ENCODE peak calls at places on chromosomes 1 and 21, in seven cellular contexts. One of them, this sample, is unnamed.

GRCh38 chr21:45080639-45081414 is 6.4 kb downstream of the ADARB1 start:
- DNase-seq in T-cell: no peak
- DNase-seq in amygdala: no peak
- DNase-seq in type B pancreatic cell: no peak
- DNase-seq in mesenteric fat pad: no peak
- DNase-seq in NCI-H69: no peak
- DNase-seq in Right ventricle myocardium inferior: no peak
- DNase-seq in this sample: no peak

GRCh38 chr1:101004061-101004460 is 21.5 kb downstream of the DPH5 start:
- DNase-seq in T-cell: no peak
- DNase-seq in amygdala: no peak
- DNase-seq in type B pancreatic cell: no peak
- DNase-seq in mesenteric fat pad: no peak
- DNase-seq in NCI-H69: peak
- DNase-seq in Right ventricle myocardium inferior: no peak
- DNase-seq in this sample: no peak

GRCh38 chr1:208149776-208150514 is 94.2 kb downstream of the PLXNA2 start:
- DNase-seq in T-cell: no peak
- DNase-seq in amygdala: no peak
- DNase-seq in type B pancreatic cell: no peak
- DNase-seq in mesenteric fat pad: no peak
- DNase-seq in NCI-H69: peak
- DNase-seq in Right ventricle myocardium inferior: no peak
- DNase-seq in this sample: no peak

GRCh38 chr1:113899101-113899500 is 5.5 kb downstream of the AP4B1 start:
- DNase-seq in T-cell: no peak
- DNase-seq in amygdala: no peak
- DNase-seq in type B pancreatic cell: no peak
- DNase-seq in mesenteric fat pad: no peak
- DNase-seq in NCI-H69: no peak
- DNase-seq in Right ventricle myocardium inferior: no peak
- DNase-seq in this sample: no peak

GRCh38 chr1:91851130-91852010 is 34.6 kb downstream of the TGFBR3 start:
- DNase-seq in T-cell: no peak
- DNase-seq in amygdala: no peak
- DNase-seq in type B pancreatic cell: no peak
- DNase-seq in mesenteric fat pad: peak
- DNase-seq in NCI-H69: peak
- DNase-seq in Right ventricle myocardium inferior: peak
- DNase-seq in this sample: peak

GRCh38 chr1:14039894-14040430 is 340.0 kb downstream of the PRDM2 start:
- DNase-seq in T-cell: no peak
- DNase-seq in amygdala: no peak
- DNase-seq in type B pancreatic cell: no peak
- DNase-seq in mesenteric fat pad: no peak
- DNase-seq in NCI-H69: no peak
- DNase-seq in Right ventricle myocardium inferior: no peak
- DNase-seq in this sample: no peak

GRCh38 chr1:246139745-246140182 is 367.3 kb downstream of the SMYD3 start:
- DNase-seq in T-cell: no peak
- DNase-seq in amygdala: no peak
- DNase-seq in type B pancreatic cell: no peak
- DNase-seq in mesenteric fat pad: no peak
- DNase-seq in NCI-H69: no peak
- DNase-seq in Right ventricle myocardium inferior: no peak
- DNase-seq in this sample: no peak

GRCh38 chr1:24154215-24154614 is 11.3 kb upstream of the IL22RA1 start:
- DNase-seq in T-cell: no peak
- DNase-seq in amygdala: no peak
- DNase-seq in type B pancreatic cell: peak
- DNase-seq in mesenteric fat pad: peak
- DNase-seq in NCI-H69: peak
- DNase-seq in Right ventricle myocardium inferior: no peak
- DNase-seq in this sample: no peak

GRCh38 chr1:27133990-27134389 is 20.9 kb downstream of the SLC9A1 start:
- DNase-seq in T-cell: no peak
- DNase-seq in amygdala: no peak
- DNase-seq in type B pancreatic cell: no peak
- DNase-seq in mesenteric fat pad: no peak
- DNase-seq in NCI-H69: no peak
- DNase-seq in Right ventricle myocardium inferior: no peak
- DNase-seq in this sample: no peak

GRCh38 chr1:79599257-79599656 is 592.7 kb upstream of the ADGRL4 start:
- DNase-seq in T-cell: no peak
- DNase-seq in amygdala: no peak
- DNase-seq in type B pancreatic cell: no peak
- DNase-seq in mesenteric fat pad: no peak
- DNase-seq in NCI-H69: no peak
- DNase-seq in Right ventricle myocardium inferior: no peak
- DNase-seq in this sample: no peak

GRCh38 chr21:30448514-30448913 is 8.4 kb downstream of the KRTAP15-1 start:
- DNase-seq in T-cell: no peak
- DNase-seq in amygdala: no peak
- DNase-seq in type B pancreatic cell: no peak
- DNase-seq in mesenteric fat pad: no peak
- DNase-seq in NCI-H69: peak
- DNase-seq in Right ventricle myocardium inferior: no peak
- DNase-seq in this sample: no peak

GRCh38 chr1:214281902-214282695 is 1.1 kb downstream of the SMYD2 start:
- DNase-seq in T-cell: no peak
- DNase-seq in amygdala: no peak
- DNase-seq in type B pancreatic cell: no peak
- DNase-seq in mesenteric fat pad: no peak
- DNase-seq in NCI-H69: peak
- DNase-seq in Right ventricle myocardium inferior: no peak
- DNase-seq in this sample: no peak

GRCh38 chr1:154743536-154744036 is 126.5 kb downstream of the KCNN3 start:
- DNase-seq in T-cell: no peak
- DNase-seq in amygdala: no peak
- DNase-seq in type B pancreatic cell: no peak
- DNase-seq in mesenteric fat pad: peak
- DNase-seq in NCI-H69: no peak
- DNase-seq in Right ventricle myocardium inferior: no peak
- DNase-seq in this sample: no peak

GRCh38 chr1:231940116-231940515 is 313.5 kb downstream of the DISC1 start:
- DNase-seq in T-cell: no peak
- DNase-seq in amygdala: no peak
- DNase-seq in type B pancreatic cell: no peak
- DNase-seq in mesenteric fat pad: no peak
- DNase-seq in NCI-H69: peak
- DNase-seq in Right ventricle myocardium inferior: no peak
- DNase-seq in this sample: no peak

GRCh38 chr21:21332492-21332891 is 334.3 kb downstream of the NCAM2 start:
- DNase-seq in T-cell: no peak
- DNase-seq in amygdala: no peak
- DNase-seq in type B pancreatic cell: no peak
- DNase-seq in mesenteric fat pad: no peak
- DNase-seq in NCI-H69: no peak
- DNase-seq in Right ventricle myocardium inferior: no peak
- DNase-seq in this sample: no peak

GRCh38 chr1:111648826-111649225 is 29.2 kb downstream of the RAP1A start:
- DNase-seq in T-cell: no peak
- DNase-seq in amygdala: no peak
- DNase-seq in type B pancreatic cell: no peak
- DNase-seq in mesenteric fat pad: no peak
- DNase-seq in NCI-H69: no peak
- DNase-seq in Right ventricle myocardium inferior: no peak
- DNase-seq in this sample: no peak

GRCh38 chr1:58926177-58926576 is 142.3 kb upstream of the JUN start:
- DNase-seq in T-cell: no peak
- DNase-seq in amygdala: no peak
- DNase-seq in type B pancreatic cell: no peak
- DNase-seq in mesenteric fat pad: no peak
- DNase-seq in NCI-H69: no peak
- DNase-seq in Right ventricle myocardium inferior: no peak
- DNase-seq in this sample: no peak

This sample was measured in thoracic aorta.